ENCODE peak calls at places on chromosomes 1 and 21, in ten cellular contexts. One of them, this sample, is unnamed.

GRCh38 chr1:195733826-195734225 is 874.4 kb downstream of the KCNT2 start:
- DNase-seq in heart left ventricle: no peak
- DNase-seq in MG63: no peak
- DNase-seq in tibial artery: no peak
- DNase-seq in mucosa of descending colon: no peak
- DNase-seq in HAP-1: peak; percentile 61
- DNase-seq in effector memory CD4-positive, alpha-beta T cell: no peak
- DNase-seq in CD8-positive, alpha-beta memory T cell: no peak
- DNase-seq in sigmoid colon: no peak
- DNase-seq in psoas muscle: no peak
- DNase-seq in this sample: no peak

GRCh38 chr1:39160703-39161102 is 43.8 kb upstream of the MACF1 start:
- DNase-seq in CD8-positive, alpha-beta memory T cell: no peak
- DNase-seq in effector memory CD4-positive, alpha-beta T cell: no peak
- DNase-seq in sigmoid colon: no peak
- DNase-seq in HAP-1: no peak
- DNase-seq in MG63: no peak
- DNase-seq in tibial artery: no peak
- DNase-seq in heart left ventricle: no peak
- DNase-seq in psoas muscle: no peak
- DNase-seq in mucosa of descending colon: no peak
- DNase-seq in this sample: no peak

GRCh38 chr1:153711006-153711405 is 16.8 kb upstream of the INTS3 start:
- DNase-seq in HAP-1: peak; percentile 57
- DNase-seq in mucosa of descending colon: no peak
- DNase-seq in sigmoid colon: no peak
- DNase-seq in MG63: no peak
- DNase-seq in tibial artery: no peak
- DNase-seq in effector memory CD4-positive, alpha-beta T cell: no peak
- DNase-seq in CD8-positive, alpha-beta memory T cell: no peak
- DNase-seq in psoas muscle: no peak
- DNase-seq in heart left ventricle: no peak
- DNase-seq in this sample: no peak

GRCh38 chr1:232519186-232519585 is 110.7 kb downstream of the SIPA1L2 start:
- DNase-seq in sigmoid colon: peak; percentile 73
- DNase-seq in mucosa of descending colon: no peak
- DNase-seq in tibial artery: no peak
- DNase-seq in psoas muscle: no peak
- DNase-seq in MG63: no peak
- DNase-seq in heart left ventricle: peak; percentile 64
- DNase-seq in CD8-positive, alpha-beta memory T cell: no peak
- DNase-seq in effector memory CD4-positive, alpha-beta T cell: no peak
- DNase-seq in HAP-1: no peak
- DNase-seq in this sample: no peak

GRCh38 chr1:201947697-201948008 is 1.3 kb upstream of the LMOD1 start:
- DNase-seq in effector memory CD4-positive, alpha-beta T cell: no peak
- DNase-seq in psoas muscle: no peak
- DNase-seq in mucosa of descending colon: no peak
- DNase-seq in tibial artery: no peak
- DNase-seq in CD8-positive, alpha-beta memory T cell: no peak
- DNase-seq in heart left ventricle: no peak
- DNase-seq in sigmoid colon: no peak
- DNase-seq in HAP-1: no peak
- DNase-seq in MG63: no peak
- DNase-seq in this sample: no peak

GRCh38 chr1:115712911-115713609 is 55.5 kb downstream of the CASQ2 start:
- DNase-seq in sigmoid colon: no peak
- DNase-seq in psoas muscle: no peak
- DNase-seq in mucosa of descending colon: no peak
- DNase-seq in effector memory CD4-positive, alpha-beta T cell: no peak
- DNase-seq in tibial artery: no peak
- DNase-seq in HAP-1: no peak
- DNase-seq in heart left ventricle: no peak
- DNase-seq in CD8-positive, alpha-beta memory T cell: no peak
- DNase-seq in MG63: no peak
- DNase-seq in this sample: no peak

GRCh38 chr1:54229281-54229891 is 29.4 kb downstream of the MRPL37 start:
- DNase-seq in MG63: peak; percentile 87
- DNase-seq in psoas muscle: no peak
- DNase-seq in effector memory CD4-positive, alpha-beta T cell: no peak
- DNase-seq in sigmoid colon: no peak
- DNase-seq in HAP-1: no peak
- DNase-seq in heart left ventricle: no peak
- DNase-seq in CD8-positive, alpha-beta memory T cell: no peak
- DNase-seq in tibial artery: no peak
- DNase-seq in mucosa of descending colon: no peak
- DNase-seq in this sample: no peak

GRCh38 chr1:115077984-115078330 is 11.3 kb downstream of the TSPAN2 start:
- DNase-seq in sigmoid colon: no peak
- DNase-seq in effector memory CD4-positive, alpha-beta T cell: no peak
- DNase-seq in CD8-positive, alpha-beta memory T cell: no peak
- DNase-seq in MG63: no peak
- DNase-seq in tibial artery: no peak
- DNase-seq in mucosa of descending colon: no peak
- DNase-seq in heart left ventricle: no peak
- DNase-seq in HAP-1: no peak
- DNase-seq in psoas muscle: no peak
- DNase-seq in this sample: no peak

GRCh38 chr1:71088645-71089287 is 7.9 kb upstream of the ZRANB2 start:
- DNase-seq in CD8-positive, alpha-beta memory T cell: no peak
- DNase-seq in sigmoid colon: no peak
- DNase-seq in MG63: no peak
- DNase-seq in tibial artery: no peak
- DNase-seq in mucosa of descending colon: no peak
- DNase-seq in HAP-1: no peak
- DNase-seq in heart left ventricle: no peak
- DNase-seq in effector memory CD4-positive, alpha-beta T cell: no peak
- DNase-seq in psoas muscle: no peak
- DNase-seq in this sample: no peak

GRCh38 chr1:241641748-241642592 is 1.8 kb upstream of the CHML start:
- DNase-seq in effector memory CD4-positive, alpha-beta T cell: no peak
- DNase-seq in psoas muscle: no peak
- DNase-seq in sigmoid colon: no peak
- DNase-seq in MG63: no peak
- DNase-seq in heart left ventricle: no peak
- DNase-seq in mucosa of descending colon: no peak
- DNase-seq in HAP-1: no peak
- DNase-seq in tibial artery: no peak
- DNase-seq in CD8-positive, alpha-beta memory T cell: no peak
- DNase-seq in this sample: no peak

GRCh38 chr1:39406533-39407478 is 84.6 kb upstream of the BMP8A start:
- DNase-seq in psoas muscle: no peak
- DNase-seq in tibial artery: no peak
- DNase-seq in MG63: peak; percentile 54
- DNase-seq in CD8-positive, alpha-beta memory T cell: no peak
- DNase-seq in heart left ventricle: no peak
- DNase-seq in mucosa of descending colon: no peak
- DNase-seq in HAP-1: no peak
- DNase-seq in effector memory CD4-positive, alpha-beta T cell: no peak
- DNase-seq in sigmoid colon: no peak
- DNase-seq in this sample: no peak

GRCh38 chr1:209732725-209733124 is 23.1 kb upstream of the TRAF3IP3 start:
- DNase-seq in CD8-positive, alpha-beta memory T cell: no peak
- DNase-seq in sigmoid colon: no peak
- DNase-seq in mucosa of descending colon: no peak
- DNase-seq in HAP-1: no peak
- DNase-seq in tibial artery: no peak
- DNase-seq in psoas muscle: no peak
- DNase-seq in effector memory CD4-positive, alpha-beta T cell: no peak
- DNase-seq in MG63: no peak
- DNase-seq in heart left ventricle: no peak
- DNase-seq in this sample: no peak

GRCh38 chr1:51100264-51100880 is 1.7 kb upstream of the C1orf185 start:
- DNase-seq in psoas muscle: no peak
- DNase-seq in heart left ventricle: no peak
- DNase-seq in sigmoid colon: no peak
- DNase-seq in MG63: no peak
- DNase-seq in effector memory CD4-positive, alpha-beta T cell: no peak
- DNase-seq in CD8-positive, alpha-beta memory T cell: no peak
- DNase-seq in mucosa of descending colon: no peak
- DNase-seq in tibial artery: no peak
- DNase-seq in HAP-1: no peak
- DNase-seq in this sample: no peak

GRCh38 chr1:204206121-204206520 is 7.7 kb downstream of the GOLT1A start:
- DNase-seq in HAP-1: no peak
- DNase-seq in MG63: no peak
- DNase-seq in effector memory CD4-positive, alpha-beta T cell: no peak
- DNase-seq in tibial artery: no peak
- DNase-seq in heart left ventricle: no peak
- DNase-seq in sigmoid colon: no peak
- DNase-seq in psoas muscle: no peak
- DNase-seq in mucosa of descending colon: no peak
- DNase-seq in CD8-positive, alpha-beta memory T cell: no peak
- DNase-seq in this sample: no peak

GRCh38 chr1:62904537-62904936 is 120.6 kb downstream of the ATG4C start:
- DNase-seq in sigmoid colon: no peak
- DNase-seq in tibial artery: no peak
- DNase-seq in heart left ventricle: no peak
- DNase-seq in HAP-1: peak; percentile 49
- DNase-seq in MG63: no peak
- DNase-seq in psoas muscle: no peak
- DNase-seq in mucosa of descending colon: no peak
- DNase-seq in CD8-positive, alpha-beta memory T cell: no peak
- DNase-seq in effector memory CD4-positive, alpha-beta T cell: no peak
- DNase-seq in this sample: no peak

GRCh38 chr21:24076179-24076578 is 1531.1 kb downstream of the MRPL39 start:
- DNase-seq in CD8-positive, alpha-beta memory T cell: no peak
- DNase-seq in effector memory CD4-positive, alpha-beta T cell: no peak
- DNase-seq in sigmoid colon: no peak
- DNase-seq in tibial artery: no peak
- DNase-seq in heart left ventricle: no peak
- DNase-seq in HAP-1: no peak
- DNase-seq in MG63: no peak
- DNase-seq in psoas muscle: no peak
- DNase-seq in mucosa of descending colon: no peak
- DNase-seq in this sample: no peak
- H3K9me3 ChIP-seq in CD8-positive, alpha-beta memory T cell: no peaks in the 10 kb centered on the region
- H3K9me3 ChIP-seq in effector memory CD4-positive, alpha-beta T cell: no peaks in the 10 kb centered on the region
- H3K9me3 ChIP-seq in sigmoid colon: no peaks in the 10 kb centered on the region
- H3K9me3 ChIP-seq in tibial artery: no peaks in the 10 kb centered on the region
- H3K9me3 ChIP-seq in heart left ventricle: peaks cover 4% of the 10 kb centered on the region
- H3K9me3 ChIP-seq in HAP-1: no peaks in the 10 kb centered on the region
- H3K9me3 ChIP-seq in MG63: peaks cover 15% of the 10 kb centered on the region
- H3K9me3 ChIP-seq in psoas muscle: no peaks in the 10 kb centered on the region
- H3K9me3 ChIP-seq in mucosa of descending colon: peaks cover 43% of the 10 kb centered on the region
- H3K9me3 ChIP-seq in this sample: no peaks in the 10 kb centered on the region

GRCh38 chr1:239303289-239303688 is 83.1 kb upstream of the CHRM3 start:
- DNase-seq in psoas muscle: no peak
- DNase-seq in tibial artery: no peak
- DNase-seq in CD8-positive, alpha-beta memory T cell: no peak
- DNase-seq in sigmoid colon: no peak
- DNase-seq in HAP-1: no peak
- DNase-seq in effector memory CD4-positive, alpha-beta T cell: no peak
- DNase-seq in MG63: no peak
- DNase-seq in mucosa of descending colon: no peak
- DNase-seq in heart left ventricle: no peak
- DNase-seq in this sample: no peak
- H3K9me3 ChIP-seq in psoas muscle: no peaks in the 10 kb centered on the region
- H3K9me3 ChIP-seq in tibial artery: no peaks in the 10 kb centered on the region
- H3K9me3 ChIP-seq in CD8-positive, alpha-beta memory T cell: no peaks in the 10 kb centered on the region
- H3K9me3 ChIP-seq in sigmoid colon: no peaks in the 10 kb centered on the region
- H3K9me3 ChIP-seq in HAP-1: no peaks in the 10 kb centered on the region
- H3K9me3 ChIP-seq in effector memory CD4-positive, alpha-beta T cell: no peaks in the 10 kb centered on the region
- H3K9me3 ChIP-seq in MG63: no peaks in the 10 kb centered on the region
- H3K9me3 ChIP-seq in mucosa of descending colon: no peaks in the 10 kb centered on the region
- H3K9me3 ChIP-seq in heart left ventricle: no peaks in the 10 kb centered on the region
- H3K9me3 ChIP-seq in this sample: no peaks in the 10 kb centered on the region

GRCh38 chr1:2865000-2865399 is 63.5 kb upstream of the TTC34 start:
- DNase-seq in mucosa of descending colon: peak; percentile 38
- DNase-seq in tibial artery: no peak
- DNase-seq in psoas muscle: peak; percentile 26
- DNase-seq in HAP-1: no peak
- DNase-seq in heart left ventricle: no peak
- DNase-seq in CD8-positive, alpha-beta memory T cell: no peak
- DNase-seq in sigmoid colon: no peak
- DNase-seq in effector memory CD4-positive, alpha-beta T cell: no peak
- DNase-seq in MG63: no peak
- DNase-seq in this sample: no peak
- H3K9me3 ChIP-seq in mucosa of descending colon: no peaks in the 10 kb centered on the region
- H3K9me3 ChIP-seq in tibial artery: no peaks in the 10 kb centered on the region
- H3K9me3 ChIP-seq in psoas muscle: no peaks in the 10 kb centered on the region
- H3K9me3 ChIP-seq in HAP-1: no peaks in the 10 kb centered on the region
- H3K9me3 ChIP-seq in heart left ventricle: no peaks in the 10 kb centered on the region
- H3K9me3 ChIP-seq in CD8-positive, alpha-beta memory T cell: no peaks in the 10 kb centered on the region
- H3K9me3 ChIP-seq in sigmoid colon: no peaks in the 10 kb centered on the region
- H3K9me3 ChIP-seq in effector memory CD4-positive, alpha-beta T cell: no peaks in the 10 kb centered on the region
- H3K9me3 ChIP-seq in MG63: no peaks in the 10 kb centered on the region
- H3K9me3 ChIP-seq in this sample: no peaks in the 10 kb centered on the region

GRCh38 chr1:30533141-30533540 is 190.2 kb downstream of the MATN1 start:
- DNase-seq in CD8-positive, alpha-beta memory T cell: no peak
- DNase-seq in psoas muscle: no peak
- DNase-seq in mucosa of descending colon: no peak
- DNase-seq in sigmoid colon: no peak
- DNase-seq in effector memory CD4-positive, alpha-beta T cell: no peak
- DNase-seq in MG63: no peak
- DNase-seq in HAP-1: no peak
- DNase-seq in tibial artery: no peak
- DNase-seq in heart left ventricle: no peak
- DNase-seq in this sample: no peak

GRCh38 chr1:30535595-30536325 is 187.6 kb downstream of the MATN1 start:
- DNase-seq in HAP-1: no peak
- DNase-seq in mucosa of descending colon: no peak
- DNase-seq in heart left ventricle: no peak
- DNase-seq in psoas muscle: no peak
- DNase-seq in tibial artery: no peak
- DNase-seq in MG63: no peak
- DNase-seq in effector memory CD4-positive, alpha-beta T cell: no peak
- DNase-seq in sigmoid colon: no peak
- DNase-seq in CD8-positive, alpha-beta memory T cell: no peak
- DNase-seq in this sample: no peak

GRCh38 chr1:30533796-30534550 is 189.4 kb downstream of the MATN1 start:
- DNase-seq in heart left ventricle: no peak
- DNase-seq in HAP-1: no peak
- DNase-seq in tibial artery: no peak
- DNase-seq in sigmoid colon: no peak
- DNase-seq in psoas muscle: no peak
- DNase-seq in CD8-positive, alpha-beta memory T cell: no peak
- DNase-seq in MG63: no peak
- DNase-seq in effector memory CD4-positive, alpha-beta T cell: no peak
- DNase-seq in mucosa of descending colon: no peak
- DNase-seq in this sample: no peak

GRCh38 chr1:30532621-30533020 is 190.8 kb downstream of the MATN1 start:
- DNase-seq in HAP-1: no peak
- DNase-seq in heart left ventricle: no peak
- DNase-seq in MG63: no peak
- DNase-seq in psoas muscle: no peak
- DNase-seq in CD8-positive, alpha-beta memory T cell: no peak
- DNase-seq in effector memory CD4-positive, alpha-beta T cell: no peak
- DNase-seq in mucosa of descending colon: no peak
- DNase-seq in tibial artery: no peak
- DNase-seq in sigmoid colon: no peak
- DNase-seq in this sample: no peak

GRCh38 chr1:30534551-30534940 is 188.8 kb downstream of the MATN1 start:
- DNase-seq in heart left ventricle: no peak
- DNase-seq in MG63: no peak
- DNase-seq in sigmoid colon: no peak
- DNase-seq in tibial artery: no peak
- DNase-seq in psoas muscle: no peak
- DNase-seq in mucosa of descending colon: no peak
- DNase-seq in effector memory CD4-positive, alpha-beta T cell: no peak
- DNase-seq in CD8-positive, alpha-beta memory T cell: no peak
- DNase-seq in HAP-1: no peak
- DNase-seq in this sample: no peak
- H3K9me3 ChIP-seq in heart left ventricle: no peaks in the 10 kb centered on the region
- H3K9me3 ChIP-seq in MG63: no peaks in the 10 kb centered on the region
- H3K9me3 ChIP-seq in sigmoid colon: no peaks in the 10 kb centered on the region
- H3K9me3 ChIP-seq in tibial artery: no peaks in the 10 kb centered on the region
- H3K9me3 ChIP-seq in psoas muscle: no peaks in the 10 kb centered on the region
- H3K9me3 ChIP-seq in mucosa of descending colon: no peaks in the 10 kb centered on the region
- H3K9me3 ChIP-seq in effector memory CD4-positive, alpha-beta T cell: no peaks in the 10 kb centered on the region
- H3K9me3 ChIP-seq in CD8-positive, alpha-beta memory T cell: no peaks in the 10 kb centered on the region
- H3K9me3 ChIP-seq in HAP-1: no peaks in the 10 kb centered on the region
- H3K9me3 ChIP-seq in this sample: no peaks in the 10 kb centered on the region

This sample was measured in T-helper 17 cell.